ENCODE peak calls at places on chromosomes 11 and 22, in four cellular contexts. D is SK-N-SH, J is GM12878, Y is HepG2. R is an unnamed sample.

GRCh38 chr11:2213890-2214526 is 42.4 kb upstream of the TH start:
- DNase-seq in D (peak), J (no peak), Y (no peak), R (no peak)

GRCh38 chr11:45100338-45100737 is 46.1 kb upstream of the PRDM11 start:
- DNase-seq in D (peak), J (no peak), Y (no peak), R (peak)

GRCh38 chr11:101516546-101516945 is 67.3 kb downstream of the TRPC6 start:
- DNase-seq in D (no peak), J (no peak), Y (no peak), R (no peak)

GRCh38 chr11:19920982-19921381 is 208.3 kb downstream of the NAV2 start:
- DNase-seq in D (no peak), J (no peak), Y (no peak), R (no peak)

GRCh38 chr11:15541079-15541478 is 426.4 kb downstream of the INSC start:
- DNase-seq in D (no peak), J (no peak), Y (no peak), R (no peak)

GRCh38 chr22:22833488-22833887 is 54.1 kb upstream of the IGLL5 start:
- DNase-seq in D (no peak), J (no peak), Y (no peak), R (no peak)

GRCh38 chr11:33182246-33182878 is 21.1 kb upstream of the CSTF3 start:
- DNase-seq in D (peak), J (no peak), Y (peak), R (no peak)

GRCh38 chr22:19503869-19504268 is 20.3 kb downstream of the CLDN5 start:
- DNase-seq in D (no peak), J (no peak), Y (no peak), R (no peak)

GRCh38 chr22:42347281-42347824 is 76.9 kb upstream of the TCF20 start:
- DNase-seq in D (peak), J (no peak), Y (no peak), R (no peak)

GRCh38 chr11:65468874-65469333 is 29.9 kb upstream of the MALAT1 start:
- DNase-seq in D (peak), J (no peak), Y (peak), R (peak)

GRCh38 chr11:74417379-74417804 is 19.2 kb upstream of the PGM2L1 start:
- DNase-seq in D (no peak), J (no peak), Y (no peak), R (no peak)

DNA sequence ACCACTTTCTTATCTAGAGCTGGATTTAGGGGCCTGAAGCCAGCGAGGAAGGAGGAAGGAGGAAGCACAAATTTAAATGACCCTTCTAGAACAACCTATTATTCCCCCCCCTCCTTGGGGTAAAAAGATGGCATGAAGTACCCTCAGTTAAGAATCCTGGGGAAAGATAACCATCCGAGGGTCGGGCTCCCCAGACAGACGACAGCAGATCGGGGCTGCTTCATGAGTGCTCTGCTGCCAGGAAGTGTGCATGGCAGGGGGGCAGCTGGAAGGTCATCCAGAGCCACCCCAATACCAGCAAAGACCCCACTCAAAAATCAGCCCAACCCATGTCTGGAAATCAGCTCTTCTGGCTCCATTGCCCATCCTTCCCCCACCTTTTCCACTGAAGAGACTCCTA is 207.5 kb downstream of the CTTN start:
- DNase-seq in D (no peak), J (no peak), Y (no peak), R (no peak)
- TF ChIP-seq PBX3 in D (no peak), J (no peak), Y (no peak), R (no peak)

DNA sequence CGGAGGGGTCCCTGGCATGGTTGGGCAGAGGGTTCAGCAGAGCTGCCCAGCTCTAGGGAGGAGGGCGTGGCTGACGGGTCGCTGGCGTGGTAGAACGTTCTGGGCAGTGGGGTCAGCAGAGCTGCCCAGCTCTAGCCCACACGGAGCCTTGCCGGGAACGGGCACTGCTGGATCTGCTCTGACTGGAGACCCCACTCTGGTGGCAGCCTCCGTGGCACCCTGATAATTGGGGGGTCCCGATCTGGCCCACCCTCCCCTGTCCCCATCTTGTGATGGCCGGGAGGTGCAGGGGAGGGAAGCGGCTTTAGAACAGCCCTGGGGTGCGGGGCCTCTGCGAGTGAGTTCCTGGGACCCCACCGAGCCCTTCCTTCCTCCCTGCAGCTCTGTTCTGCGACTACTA is 21.9 kb downstream of the MUC5AC start:
- DNase-seq in D (no peak), J (no peak), Y (no peak), R (no peak)
- TF ChIP-seq PBX3 in D (no peak), J (no peak), Y (no peak), R (no peak)

GRCh38 chr11:61079416-61080150 is 22.7 kb upstream of the CD5 start:
- DNase-seq in D (no peak), J (no peak), Y (no peak), R (no peak)

GRCh38 chr11:61077936-61078335 is 24.4 kb upstream of the CD5 start:
- DNase-seq in D (no peak), J (no peak), Y (no peak), R (no peak)

GRCh38 chr11:61072316-61073109 is 29.8 kb upstream of the CD5 start:
- DNase-seq in D (no peak), J (no peak), Y (no peak), R (no peak)

GRCh38 chr11:61076506-61077304 is 25.6 kb upstream of the CD5 start:
- DNase-seq in D (no peak), J (no peak), Y (no peak), R (no peak)

GRCh38 chr11:61075891-61076290 is 26.4 kb upstream of the CD5 start:
- DNase-seq in D (no peak), J (no peak), Y (peak), R (peak)
- TF ChIP-seq PBX3 in D (no peak), J (no peak), Y (no peak), R (no peak)

DNA sequence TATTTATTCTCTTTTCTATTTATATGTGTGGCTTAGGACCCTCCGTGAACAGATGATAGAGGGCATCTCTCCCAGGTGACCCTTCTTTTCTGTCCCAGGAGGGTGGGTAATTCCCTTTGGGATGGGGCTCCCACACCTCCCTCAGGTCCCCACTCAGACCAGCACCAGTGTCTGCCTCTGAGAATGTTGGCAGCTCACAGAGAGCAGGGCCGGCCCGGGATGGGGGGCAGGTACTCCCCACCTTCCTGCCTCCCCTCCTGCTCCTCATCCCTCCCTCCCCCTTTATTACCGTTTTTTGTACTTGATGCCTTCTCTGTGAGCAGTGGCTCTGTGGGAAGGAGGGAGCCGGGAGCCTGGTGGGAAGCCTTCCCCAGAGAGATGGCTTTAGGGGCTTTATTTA is 4.8 kb upstream of the HINFP start:
- DNase-seq in D (no peak), J (no peak), Y (no peak), R (no peak)
- TF ChIP-seq PBX3 in D (no peak), J (no peak), Y (no peak), R (no peak)

GRCh38 chr11:87300640-87301381 is 263.1 kb downstream of the TMEM135 start:
- DNase-seq in D (no peak), J (no peak), Y (no peak), R (peak)

GRCh38 chr11:87296627-87297026 is 258.9 kb downstream of the TMEM135 start:
- DNase-seq in D (no peak), J (no peak), Y (no peak), R (no peak)

GRCh38 chr11:87298155-87298554 is 260.4 kb downstream of the TMEM135 start:
- DNase-seq in D (no peak), J (no peak), Y (no peak), R (no peak)

GRCh38 chr11:87301785-87302540 is 264.2 kb downstream of the TMEM135 start:
- DNase-seq in D (no peak), J (no peak), Y (no peak), R (no peak)

GRCh38 chr11:87299041-87299481 is 261.3 kb downstream of the TMEM135 start:
- DNase-seq in D (no peak), J (no peak), Y (no peak), R (peak)
- TF ChIP-seq PBX3 in D (no peak), J (no peak), Y (no peak), R (no peak)

GRCh38 chr22:39434243-39434653 is 22.6 kb upstream of the MGAT3 start:
- DNase-seq in D (no peak), J (no peak), Y (no peak), R (no peak)
- TF ChIP-seq PBX3 in D (no peak), J (no peak), Y (no peak), R (no peak)